ENCODE peak calls at places on chromosomes 11 and 22, in nine cellular contexts. T, I, H, L, S, Q, X, C and B are unnamed samples.

GRCh38 chr11:34313099-34313517 is 44.7 kb downstream of the ABTB2 start:
- DNase-seq in T (peak; percentile 22), I (no peak), H (no peak), L (no peak), S (no peak), Q (no peak), X (no peak), C (no peak), B (no peak)

GRCh38 chr11:68889948-68890446 is 13.6 kb downstream of the MRPL21 start:
- DNase-seq in T (no peak), I (no peak), H (no peak), L (no peak), S (no peak), Q (peak; percentile 98), X (peak; percentile 78), C (peak; percentile 78), B (peak; percentile 30)

GRCh38 chr11:8025816-8026215 is 38.7 kb downstream of the EIF3F start:
- DNase-seq in T (no peak), I (peak; percentile 45), H (no peak), L (no peak), S (no peak), Q (no peak), X (no peak), C (no peak), B (no peak)

GRCh38 chr11:70247042-70247709 is 23.3 kb upstream of the PPFIA1 start:
- DNase-seq in T (no peak), I (peak; percentile 67), H (no peak), L (no peak), S (no peak), Q (no peak), X (no peak), C (no peak), B (no peak)

GRCh38 chr22:43829448-43829821 is 17.3 kb upstream of the EFCAB6 start:
- DNase-seq in T (no peak), I (no peak), H (no peak), L (no peak), S (peak; percentile 42), Q (no peak), X (peak; percentile 37), C (peak; percentile 66), B (no peak)

GRCh38 chr11:66278396-66279091 is 569 bp downstream of the CNIH2 start:
- DNase-seq in T (no peak), I (peak; percentile 23), H (no peak), L (no peak), S (no peak), Q (no peak), X (no peak), C (no peak), B (no peak)

GRCh38 chr11:94060401-94060800 is 39.2 kb downstream of the HEPHL1 start:
- DNase-seq in T (no peak), I (peak; percentile 24), H (no peak), L (no peak), S (no peak), Q (no peak), X (no peak), C (no peak), B (no peak)

GRCh38 chr22:27183474-27183873 is 526.1 kb downstream of the MIAT start:
- DNase-seq in T (no peak), I (no peak), H (no peak), L (no peak), S (no peak), Q (no peak), X (no peak), C (no peak), B (no peak)

GRCh38 chr11:132072044-132072879 is 701.8 kb downstream of the NTM start:
- DNase-seq in T (no peak), I (peak; percentile 100), H (no peak), L (no peak), S (no peak), Q (peak; percentile 86), X (no peak), C (no peak), B (no peak)

GRCh38 chr22:50732681-50733080 is 5.3 kb upstream of the ACR start:
- DNase-seq in T (peak; percentile 8), I (no peak), H (no peak), L (no peak), S (no peak), Q (no peak), X (peak; percentile 11), C (no peak), B (no peak)

GRCh38 chr11:129102756-129103155 is 89.4 kb downstream of the ARHGAP32 start:
- DNase-seq in T (no peak), I (no peak), H (no peak), L (no peak), S (no peak), Q (no peak), X (no peak), C (no peak), B (no peak)

GRCh38 chr11:71568707-71569349 is 3.5 kb downstream of the KRTAP5-10 start:
- DNase-seq in T (no peak), I (no peak), H (no peak), L (no peak), S (no peak), Q (no peak), X (no peak), C (peak; percentile 73), B (no peak)

GRCh38 chr11:68016904-68017817 is 7.0 kb downstream of the ALDH3B1 start:
- DNase-seq in T (no peak), I (no peak), H (no peak), L (no peak), S (no peak), Q (no peak), X (no peak), C (no peak), B (no peak)

GRCh38 chr11:2376751-2377451 is at the start of gene CD81:
- DNase-seq in T (peak; percentile 59), I (peak; percentile 44), H (peak; percentile 92), L (peak; percentile 70), S (peak; percentile 79), Q (no peak), X (no peak), C (no peak), B (no peak)

GRCh38 chr11:77127969-77128691 is at the start of gene MYO7A:
- DNase-seq in T (peak; percentile 19), I (peak; percentile 68), H (no peak), L (no peak), S (peak; percentile 65), Q (no peak), X (peak; percentile 70), C (no peak), B (peak; percentile 56)

GRCh38 chr11:76588455-76589325 is 81.9 kb downstream of the LRRC32 start:
- DNase-seq in T (peak; percentile 36), I (no peak), H (peak; percentile 72), L (peak; percentile 39), S (no peak), Q (no peak), X (peak; percentile 74), C (peak; percentile 85), B (peak; percentile 57)

GRCh38 chr22:37234736-37235711 is 9.0 kb downstream of the RAC2 start:
- DNase-seq in T (peak; percentile 58), I (no peak), H (peak; percentile 54), L (no peak), S (peak; percentile 15), Q (no peak), X (no peak), C (no peak), B (peak; percentile 10)

GRCh38 chr22:42169055-42169469 is 38.5 kb upstream of the CYP2D6 start:
- DNase-seq in T (peak; percentile 73), I (peak; percentile 69), H (peak; percentile 76), L (peak; percentile 60), S (peak; percentile 69), Q (peak; percentile 36), X (peak; percentile 55), C (peak; percentile 78), B (peak; percentile 72)

GRCh38 chr11:34977039-34977906 is 60.9 kb downstream of the PDHX start:
- DNase-seq in T (no peak), I (peak; percentile 48), H (no peak), L (no peak), S (no peak), Q (peak; percentile 90), X (no peak), C (no peak), B (no peak)

GRCh38 chr11:6319879-6320410 is 356 bp downstream of the CAVIN3 start:
- DNase-seq in T (peak; percentile 35), I (peak; percentile 88), H (peak; percentile 77), L (peak; percentile 18), S (peak; percentile 40), Q (peak; percentile 79), X (peak; percentile 96), C (peak; percentile 96), B (peak; percentile 81)

GRCh38 chr11:15139101-15139770 is 24.5 kb downstream of the INSC start:
- DNase-seq in T (no peak), I (no peak), H (no peak), L (no peak), S (no peak), Q (no peak), X (no peak), C (no peak), B (no peak)

GRCh38 chr11:22163394-22163797 is 29.5 kb upstream of the ANO5 start:
- DNase-seq in T (no peak), I (no peak), H (no peak), L (no peak), S (peak; percentile 60), Q (no peak), X (no peak), C (peak; percentile 48), B (peak; percentile 6)

GRCh38 chr22:28440517-28441366 is 238.9 kb downstream of the TTC28 start:
- DNase-seq in T (no peak), I (peak; percentile 22), H (no peak), L (no peak), S (no peak), Q (no peak), X (no peak), C (no peak), B (no peak)

GRCh38 chr11:36300651-36301050 is 4.6 kb downstream of the PRR5L start:
- DNase-seq in T (no peak), I (no peak), H (no peak), L (no peak), S (peak; percentile 80), Q (no peak), X (peak; percentile 72), C (peak; percentile 70), B (peak; percentile 85)

GRCh38 chr22:50560034-50560433 is 2.7 kb downstream of the SYCE3 start:
- DNase-seq in T (no peak), I (no peak), H (no peak), L (no peak), S (no peak), Q (no peak), X (no peak), C (no peak), B (no peak)